ENCODE peak calls at places on chromosomes 3 and 15, in eight cellular contexts. One of them, this sample, is unnamed.

GRCh38 chr15:58329781-58330467 is 101.9 kb upstream of the LIPC start:
- DNase-seq in lung microvascular endothelial cell: no peak
- DNase-seq in colonic mucosa: peak; percentile 29
- DNase-seq in stimulated activated naive CD8-positive, alpha-beta T cell treated with anti-CD3 and anti-CD28 coated beads, Interleukin-15, amount 100 ng/mL, for 72 hours: no peak
- DNase-seq in T-helper 17 cell: no peak
- DNase-seq in cardiac fibroblast: no peak
- DNase-seq in activated CD8-positive, alpha-beta T cell treated with anti-CD3 and anti-CD28 coated beads for 36 hours: no peak
- DNase-seq in heart right ventricle: no peak
- DNase-seq in this sample: no peak

GRCh38 chr3:134419966-134420321 is 45.7 kb upstream of the AMOTL2 start:
- DNase-seq in colonic mucosa: no peak
- DNase-seq in T-helper 17 cell: no peak
- DNase-seq in heart right ventricle: no peak
- DNase-seq in stimulated activated naive CD8-positive, alpha-beta T cell treated with anti-CD3 and anti-CD28 coated beads, Interleukin-15, amount 100 ng/mL, for 72 hours: no peak
- DNase-seq in lung microvascular endothelial cell: no peak
- DNase-seq in activated CD8-positive, alpha-beta T cell treated with anti-CD3 and anti-CD28 coated beads for 36 hours: no peak
- DNase-seq in cardiac fibroblast: no peak
- DNase-seq in this sample: no peak

GRCh38 chr15:27250223-27250622 is 279.2 kb downstream of the GABRG3 start:
- DNase-seq in lung microvascular endothelial cell: peak; percentile 49
- DNase-seq in T-helper 17 cell: no peak
- DNase-seq in cardiac fibroblast: no peak
- DNase-seq in heart right ventricle: no peak
- DNase-seq in stimulated activated naive CD8-positive, alpha-beta T cell treated with anti-CD3 and anti-CD28 coated beads, Interleukin-15, amount 100 ng/mL, for 72 hours: no peak
- DNase-seq in activated CD8-positive, alpha-beta T cell treated with anti-CD3 and anti-CD28 coated beads for 36 hours: no peak
- DNase-seq in colonic mucosa: no peak
- DNase-seq in this sample: no peak

GRCh38 chr3:115518100-115518852 is 105.0 kb upstream of the GAP43 start:
- DNase-seq in lung microvascular endothelial cell: peak; percentile 86
- DNase-seq in activated CD8-positive, alpha-beta T cell treated with anti-CD3 and anti-CD28 coated beads for 36 hours: no peak
- DNase-seq in T-helper 17 cell: no peak
- DNase-seq in cardiac fibroblast: peak; percentile 87
- DNase-seq in heart right ventricle: peak; percentile 87
- DNase-seq in colonic mucosa: peak; percentile 23
- DNase-seq in stimulated activated naive CD8-positive, alpha-beta T cell treated with anti-CD3 and anti-CD28 coated beads, Interleukin-15, amount 100 ng/mL, for 72 hours: no peak
- DNase-seq in this sample: no peak

GRCh38 chr3:181948286-181948685 is 236.6 kb downstream of the SOX2 start:
- DNase-seq in lung microvascular endothelial cell: no peak
- DNase-seq in heart right ventricle: no peak
- DNase-seq in activated CD8-positive, alpha-beta T cell treated with anti-CD3 and anti-CD28 coated beads for 36 hours: no peak
- DNase-seq in cardiac fibroblast: no peak
- DNase-seq in stimulated activated naive CD8-positive, alpha-beta T cell treated with anti-CD3 and anti-CD28 coated beads, Interleukin-15, amount 100 ng/mL, for 72 hours: no peak
- DNase-seq in colonic mucosa: no peak
- DNase-seq in T-helper 17 cell: no peak
- DNase-seq in this sample: no peak

GRCh38 chr15:80989110-80989517 is 505 bp downstream of the MESD start:
- DNase-seq in lung microvascular endothelial cell: no peak
- DNase-seq in activated CD8-positive, alpha-beta T cell treated with anti-CD3 and anti-CD28 coated beads for 36 hours: no peak
- DNase-seq in T-helper 17 cell: no peak
- DNase-seq in colonic mucosa: no peak
- DNase-seq in cardiac fibroblast: no peak
- DNase-seq in stimulated activated naive CD8-positive, alpha-beta T cell treated with anti-CD3 and anti-CD28 coated beads, Interleukin-15, amount 100 ng/mL, for 72 hours: no peak
- DNase-seq in heart right ventricle: no peak
- DNase-seq in this sample: no peak

GRCh38 chr15:77659350-77660321 is 26.9 kb upstream of the LINGO1 start:
- DNase-seq in heart right ventricle: peak; percentile 35
- DNase-seq in cardiac fibroblast: peak; percentile 63
- DNase-seq in colonic mucosa: peak; percentile 88
- DNase-seq in lung microvascular endothelial cell: peak; percentile 58
- DNase-seq in stimulated activated naive CD8-positive, alpha-beta T cell treated with anti-CD3 and anti-CD28 coated beads, Interleukin-15, amount 100 ng/mL, for 72 hours: peak; percentile 37
- DNase-seq in T-helper 17 cell: no peak
- DNase-seq in activated CD8-positive, alpha-beta T cell treated with anti-CD3 and anti-CD28 coated beads for 36 hours: peak; percentile 76
- DNase-seq in this sample: no peak

GRCh38 chr15:51244366-51244977 is 93.9 kb downstream of the CYP19A1 start:
- DNase-seq in cardiac fibroblast: peak; percentile 62
- DNase-seq in activated CD8-positive, alpha-beta T cell treated with anti-CD3 and anti-CD28 coated beads for 36 hours: no peak
- DNase-seq in colonic mucosa: no peak
- DNase-seq in T-helper 17 cell: no peak
- DNase-seq in stimulated activated naive CD8-positive, alpha-beta T cell treated with anti-CD3 and anti-CD28 coated beads, Interleukin-15, amount 100 ng/mL, for 72 hours: no peak
- DNase-seq in lung microvascular endothelial cell: no peak
- DNase-seq in heart right ventricle: no peak
- DNase-seq in this sample: no peak

GRCh38 chr3:149489060-149489690 is 14.7 kb downstream of the TM4SF4 start:
- DNase-seq in activated CD8-positive, alpha-beta T cell treated with anti-CD3 and anti-CD28 coated beads for 36 hours: no peak
- DNase-seq in heart right ventricle: no peak
- DNase-seq in colonic mucosa: no peak
- DNase-seq in T-helper 17 cell: no peak
- DNase-seq in lung microvascular endothelial cell: peak; percentile 52
- DNase-seq in stimulated activated naive CD8-positive, alpha-beta T cell treated with anti-CD3 and anti-CD28 coated beads, Interleukin-15, amount 100 ng/mL, for 72 hours: no peak
- DNase-seq in cardiac fibroblast: peak; percentile 50
- DNase-seq in this sample: no peak

GRCh38 chr3:127652246-127652995 is 20.3 kb upstream of the ABTB1 start:
- DNase-seq in colonic mucosa: no peak
- DNase-seq in heart right ventricle: peak; percentile 38
- DNase-seq in activated CD8-positive, alpha-beta T cell treated with anti-CD3 and anti-CD28 coated beads for 36 hours: peak; percentile 46
- DNase-seq in T-helper 17 cell: no peak
- DNase-seq in lung microvascular endothelial cell: peak; percentile 62
- DNase-seq in stimulated activated naive CD8-positive, alpha-beta T cell treated with anti-CD3 and anti-CD28 coated beads, Interleukin-15, amount 100 ng/mL, for 72 hours: peak; percentile 33
- DNase-seq in cardiac fibroblast: peak; percentile 67
- DNase-seq in this sample: no peak

GRCh38 chr15:51969728-51970127 is 1.9 kb downstream of the LEO1 start:
- DNase-seq in heart right ventricle: no peak
- DNase-seq in stimulated activated naive CD8-positive, alpha-beta T cell treated with anti-CD3 and anti-CD28 coated beads, Interleukin-15, amount 100 ng/mL, for 72 hours: no peak
- DNase-seq in lung microvascular endothelial cell: no peak
- DNase-seq in cardiac fibroblast: peak; percentile 16
- DNase-seq in colonic mucosa: no peak
- DNase-seq in T-helper 17 cell: no peak
- DNase-seq in activated CD8-positive, alpha-beta T cell treated with anti-CD3 and anti-CD28 coated beads for 36 hours: no peak
- DNase-seq in this sample: no peak

GRCh38 chr3:170220871-170221270 is 1.4 kb upstream of the PRKCI start:
- DNase-seq in colonic mucosa: no peak
- DNase-seq in T-helper 17 cell: no peak
- DNase-seq in lung microvascular endothelial cell: no peak
- DNase-seq in cardiac fibroblast: no peak
- DNase-seq in heart right ventricle: no peak
- DNase-seq in stimulated activated naive CD8-positive, alpha-beta T cell treated with anti-CD3 and anti-CD28 coated beads, Interleukin-15, amount 100 ng/mL, for 72 hours: no peak
- DNase-seq in activated CD8-positive, alpha-beta T cell treated with anti-CD3 and anti-CD28 coated beads for 36 hours: peak; percentile 19
- DNase-seq in this sample: no peak

GRCh38 chr3:128385080-128385832 is 81.4 kb downstream of the DNAJB8 start:
- DNase-seq in lung microvascular endothelial cell: peak; percentile 11
- DNase-seq in activated CD8-positive, alpha-beta T cell treated with anti-CD3 and anti-CD28 coated beads for 36 hours: no peak
- DNase-seq in heart right ventricle: peak; percentile 77
- DNase-seq in T-helper 17 cell: no peak
- DNase-seq in cardiac fibroblast: peak; percentile 90
- DNase-seq in colonic mucosa: no peak
- DNase-seq in stimulated activated naive CD8-positive, alpha-beta T cell treated with anti-CD3 and anti-CD28 coated beads, Interleukin-15, amount 100 ng/mL, for 72 hours: no peak
- DNase-seq in this sample: no peak

GRCh38 chr15:75573001-75573400 is 6.1 kb downstream of the PTPN9 start:
- DNase-seq in colonic mucosa: no peak
- DNase-seq in cardiac fibroblast: peak; percentile 48
- DNase-seq in lung microvascular endothelial cell: peak; percentile 17
- DNase-seq in stimulated activated naive CD8-positive, alpha-beta T cell treated with anti-CD3 and anti-CD28 coated beads, Interleukin-15, amount 100 ng/mL, for 72 hours: no peak
- DNase-seq in T-helper 17 cell: no peak
- DNase-seq in heart right ventricle: no peak
- DNase-seq in activated CD8-positive, alpha-beta T cell treated with anti-CD3 and anti-CD28 coated beads for 36 hours: no peak
- DNase-seq in this sample: no peak

GRCh38 chr15:58473720-58474119 is 41.9 kb downstream of the LIPC start:
- DNase-seq in activated CD8-positive, alpha-beta T cell treated with anti-CD3 and anti-CD28 coated beads for 36 hours: peak; percentile 47
- DNase-seq in T-helper 17 cell: no peak
- DNase-seq in stimulated activated naive CD8-positive, alpha-beta T cell treated with anti-CD3 and anti-CD28 coated beads, Interleukin-15, amount 100 ng/mL, for 72 hours: peak; percentile 51
- DNase-seq in cardiac fibroblast: peak; percentile 85
- DNase-seq in lung microvascular endothelial cell: peak; percentile 79
- DNase-seq in colonic mucosa: no peak
- DNase-seq in heart right ventricle: no peak
- DNase-seq in this sample: no peak

GRCh38 chr3:123447749-123448502 is 964 bp downstream of the ADCY5 start:
- DNase-seq in heart right ventricle: no peak
- DNase-seq in activated CD8-positive, alpha-beta T cell treated with anti-CD3 and anti-CD28 coated beads for 36 hours: peak; percentile 48
- DNase-seq in cardiac fibroblast: no peak
- DNase-seq in T-helper 17 cell: peak; percentile 35
- DNase-seq in colonic mucosa: no peak
- DNase-seq in lung microvascular endothelial cell: no peak
- DNase-seq in stimulated activated naive CD8-positive, alpha-beta T cell treated with anti-CD3 and anti-CD28 coated beads, Interleukin-15, amount 100 ng/mL, for 72 hours: peak; percentile 39
- DNase-seq in this sample: peak; percentile 14

GRCh38 chr3:132351222-132351806 is 34.1 kb downstream of the ACP3 start:
- DNase-seq in heart right ventricle: no peak
- DNase-seq in colonic mucosa: no peak
- DNase-seq in cardiac fibroblast: no peak
- DNase-seq in activated CD8-positive, alpha-beta T cell treated with anti-CD3 and anti-CD28 coated beads for 36 hours: no peak
- DNase-seq in lung microvascular endothelial cell: no peak
- DNase-seq in T-helper 17 cell: no peak
- DNase-seq in stimulated activated naive CD8-positive, alpha-beta T cell treated with anti-CD3 and anti-CD28 coated beads, Interleukin-15, amount 100 ng/mL, for 72 hours: no peak
- DNase-seq in this sample: no peak

GRCh38 chr3:32018723-32019564 is 37.4 kb downstream of the ZNF860 start:
- DNase-seq in heart right ventricle: peak; percentile 18
- DNase-seq in colonic mucosa: no peak
- DNase-seq in T-helper 17 cell: no peak
- DNase-seq in cardiac fibroblast: peak; percentile 74
- DNase-seq in activated CD8-positive, alpha-beta T cell treated with anti-CD3 and anti-CD28 coated beads for 36 hours: no peak
- DNase-seq in stimulated activated naive CD8-positive, alpha-beta T cell treated with anti-CD3 and anti-CD28 coated beads, Interleukin-15, amount 100 ng/mL, for 72 hours: no peak
- DNase-seq in lung microvascular endothelial cell: peak; percentile 55
- DNase-seq in this sample: no peak